ENCODE peak calls at places on chromosomes 5 and 9, in seven cellular contexts. U is head of caudate nucleus; H is activated CD8-positive, alpha-beta memory T cell treated with anti-CD3 and anti-CD28 coated beads for 48 hours; W is EH; L is ovary; Q is Caki2; K is iris pigment epithelial cell. I is an unnamed sample.

GRCh38 chr5:83595217-83595616 is 123.7 kb downstream of the VCAN start:
- DNase-seq in U (no peak), H (no peak), W (no peak), L (no peak), Q (no peak), K (no peak), I (no peak)

GRCh38 chr5:28580616-28581015 is 1542.2 kb upstream of the CDH9 start:
- DNase-seq in U (no peak), H (no peak), W (no peak), L (no peak), Q (no peak), K (peak), I (no peak)

GRCh38 chr9:16701347-16701746 is 169.1 kb downstream of the BNC2 start:
- DNase-seq in U (no peak), H (no peak), W (no peak), L (no peak), Q (no peak), K (no peak), I (no peak)

GRCh38 chr9:114852050-114852594 is 46.3 kb upstream of the TNFSF15 start:
- DNase-seq in U (no peak), H (no peak), W (peak), L (no peak), Q (no peak), K (peak), I (no peak)

GRCh38 chr5:96433066-96433447 is at the start of gene PCSK1:
- DNase-seq in U (no peak), H (no peak), W (no peak), L (no peak), Q (no peak), K (peak), I (no peak)

GRCh38 chr9:99825158-99826046 is 3.7 kb downstream of the NR4A3 start:
- DNase-seq in U (no peak), H (no peak), W (no peak), L (peak), Q (no peak), K (no peak), I (peak)

GRCh38 chr9:89309608-89310485 is 1.1 kb upstream of the CKS2 start:
- DNase-seq in U (no peak), H (no peak), W (no peak), L (no peak), Q (peak), K (no peak), I (peak)

GRCh38 chr9:450561-450960 is 235.9 kb downstream of the DOCK8 start:
- DNase-seq in U (no peak), H (no peak), W (no peak), L (no peak), Q (no peak), K (no peak), I (no peak)

GRCh38 chr9:136372561-136373299 is 739 bp downstream of the CARD9 start:
- DNase-seq in U (peak), H (no peak), W (peak), L (no peak), Q (peak), K (peak), I (peak)

GRCh38 chr9:89771205-89771604 is 166.4 kb downstream of the GADD45G start:
- DNase-seq in U (no peak), H (no peak), W (no peak), L (no peak), Q (no peak), K (no peak), I (no peak)

GRCh38 chr5:53151713-53152458 is 42.3 kb upstream of the MOCS2 start:
- DNase-seq in U (no peak), H (no peak), W (peak), L (no peak), Q (no peak), K (peak), I (peak)

GRCh38 chr9:137387034-137387890 is 35.7 kb downstream of the EXD3 start:
- DNase-seq in U (no peak), H (no peak), W (no peak), L (peak), Q (no peak), K (peak), I (no peak)

GRCh38 chr5:122311888-122312669 is at the start of gene SNCAIP:
- DNase-seq in U (peak), H (no peak), W (peak), L (peak), Q (no peak), K (peak), I (peak)